ENCODE peak calls at places on chromosome 9, in ten cellular contexts. E, V, B, J, P, G, A, M, O and Y are unnamed samples.

GRCh38 chr9:86321373-86321772 is 32.8 kb downstream of the TUT7 start:
- DNase-seq in A (peak), M (no peak), E (no peak), J (no peak), P (no peak), B (no peak), G (no peak), V (no peak), O (peak), Y (peak)

GRCh38 chr9:86082870-86083269 is 16.5 kb downstream of the GOLM1 start:
- DNase-seq in M (no peak), E (no peak), G (no peak), J (no peak), P (no peak), A (no peak), O (no peak), B (no peak), V (no peak), Y (no peak)

GRCh38 chr9:112048924-112049785 is 125.9 kb downstream of the SUSD1 start:
- DNase-seq in G (no peak), J (no peak), E (no peak), V (no peak), B (no peak), P (no peak), A (peak), M (no peak), O (peak), Y (peak)

GRCh38 chr9:133282454-133283238 is 7.6 kb upstream of the ABO start:
- DNase-seq in B (no peak), A (no peak), V (no peak), M (no peak), P (no peak), O (no peak), G (no peak), J (no peak), E (no peak), Y (no peak)

GRCh38 chr9:134644715-134645606 is 3.4 kb downstream of the COL5A1 start:
- DNase-seq in E (no peak), B (no peak), M (no peak), V (peak), G (no peak), A (peak), O (peak), J (peak), P (no peak), Y (peak)

GRCh38 chr9:116692619-116693018 is 5.5 kb downstream of the TRIM32 start:
- DNase-seq in G (no peak), P (no peak), V (no peak), B (no peak), O (no peak), J (no peak), E (no peak), M (no peak), A (no peak), Y (no peak)

GRCh38 chr9:77020438-77021264 is 1.2 kb downstream of the FOXB2 start:
- DNase-seq in A (no peak), V (no peak), P (no peak), O (no peak), G (no peak), B (no peak), M (peak), J (no peak), E (no peak), Y (peak)

GRCh38 chr9:130815242-130815808 is 19.7 kb upstream of the ABL1 start:
- DNase-seq in E (no peak), A (no peak), O (no peak), M (no peak), B (no peak), G (no peak), J (no peak), P (no peak), V (peak), Y (no peak)

GRCh38 chr9:89412951-89413350 is 85.0 kb downstream of the SEMA4D start:
- DNase-seq in P (no peak), M (peak), B (no peak), O (no peak), A (no peak), E (no peak), V (no peak), J (no peak), G (no peak), Y (no peak)

GRCh38 chr9:15606667-15607472 is 54.0 kb downstream of the CCDC171 start:
- DNase-seq in V (no peak), E (no peak), O (no peak), J (peak), B (no peak), P (no peak), M (peak), A (peak), G (no peak), Y (no peak)

GRCh38 chr9:94623253-94623652 is 16.1 kb downstream of the FBP1 start:
- DNase-seq in M (peak), J (peak), G (no peak), P (peak), B (no peak), O (no peak), A (peak), V (no peak), E (no peak), Y (peak)

GRCh38 chr9:38064842-38065368 is 4.1 kb downstream of the SHB start:
- DNase-seq in O (no peak), P (no peak), E (no peak), G (no peak), A (no peak), V (peak), M (no peak), B (no peak), J (no peak), Y (no peak)

GRCh38 chr9:104927912-104928740 is at the start of gene ABCA1:
- DNase-seq in V (peak), G (peak), A (peak), M (peak), J (peak), E (no peak), B (no peak), P (peak), O (no peak), Y (peak)